ENCODE peak calls at places on chromosomes 16 and 17, in four cellular contexts. E is stimulated activated CD8-positive, alpha-beta memory T cell treated with anti-CD3 and anti-CD28 coated beads, Interleukin-12 subunit alpha, Interleukin-12 subunit beta, amount 100 ng/mL, for 4 hours; V is hepatocyte; J is CD14-positive monocyte. G is an unnamed sample.
A peak's percentile ranks its signal among the peaks of the same experiment; 100 is the strongest.

GRCh38 chr17:47729486-47729885 is 3.5 kb upstream of the TBX21 start:
- DNase-seq in E (no peak), V (no peak), J (no peak), G (no peak)

GRCh38 chr17:640436-640835 is 74.2 kb downstream of the VPS53 start:
- DNase-seq in E (no peak), V (no peak), J (no peak), G (no peak)

GRCh38 chr17:42124256-42124655 is 1.7 kb downstream of the HSPB9 start:
- DNase-seq in E (no peak), V (no peak), J (no peak), G (no peak)

GRCh38 chr17:31415004-31415454 is 23.6 kb downstream of the RAB11FIP4 start:
- DNase-seq in E (no peak), V (no peak), J (peak; percentile 62), G (no peak)

GRCh38 chr17:6021011-6021400 is 49.2 kb upstream of the WSCD1 start:
- DNase-seq in E (no peak), V (no peak), J (no peak), G (no peak)

GRCh38 chr16:2512920-2513404 is 790 bp upstream of the ATP6V0C start:
- DNase-seq in E (no peak), V (no peak), J (no peak), G (no peak)

GRCh38 chr17:21288581-21289017 is 4.1 kb downstream of the MAP2K3 start:
- DNase-seq in E (no peak), V (no peak), J (no peak), G (no peak)

GRCh38 chr17:50268632-50269287 is 5.5 kb upstream of the TMEM92 start:
- DNase-seq in E (no peak), V (peak; percentile 23), J (peak; percentile 27), G (no peak)